ENCODE peak calls at places on chromosomes 2 and 18, in seven cellular contexts. C, P, W, K, V, S and M are unnamed samples.
A peak's percentile ranks its signal among the peaks of the same experiment; 100 is the strongest.

GRCh38 chr18:45284174-45284573 is 331.1 kb upstream of the SLC14A2 start:
- DNase-seq in C (no peak), W (no peak), K (no peak), S (no peak), V (no peak), P (no peak), M (no peak)

GRCh38 chr2:74499269-74499939 is at the start of gene LBX2:
- DNase-seq in P (no peak), V (no peak), C (peak; percentile 47), S (no peak), K (peak; percentile 52), W (no peak), M (no peak)

GRCh38 chr2:15631883-15632282 is 40.2 kb downstream of the DDX1 start:
- DNase-seq in C (no peak), K (no peak), S (no peak), P (no peak), W (no peak), V (no peak), M (no peak)

GRCh38 chr2:144524190-144524957 is 4.5 kb upstream of the ZEB2 start:
- DNase-seq in C (peak; percentile 78), S (peak; percentile 78), V (no peak), K (peak; percentile 45), W (no peak), P (no peak), M (no peak)

GRCh38 chr2:236408786-236409185 is 144.6 kb upstream of the ASB18 start:
- DNase-seq in S (no peak), V (no peak), W (no peak), C (no peak), P (no peak), K (no peak), M (no peak)

GRCh38 chr18:4549164-4549920 is 94.2 kb upstream of the DLGAP1 start:
- DNase-seq in V (no peak), P (no peak), S (no peak), C (no peak), K (no peak), W (no peak), M (no peak)

GRCh38 chr2:149049142-149049541 is 10.6 kb downstream of the LYPD6B start:
- DNase-seq in W (no peak), V (no peak), C (no peak), S (no peak), K (no peak), P (no peak), M (no peak)

GRCh38 chr2:88892207-88892606 is 200.7 kb downstream of the RPIA start:
- DNase-seq in W (no peak), S (no peak), P (no peak), C (no peak), V (no peak), K (no peak), M (no peak)

GRCh38 chr2:22497789-22498188 is 887.2 kb upstream of the KLHL29 start:
- DNase-seq in V (no peak), P (no peak), K (no peak), S (no peak), C (no peak), W (no peak), M (no peak)

GRCh38 chr2:160091381-160091780 is 29.0 kb upstream of the PLA2R1 start:
- DNase-seq in V (peak; percentile 32), K (no peak), W (no peak), S (peak; percentile 14), C (no peak), P (no peak), M (peak; percentile 26)

GRCh38 chr2:231068525-231069222 is 12.0 kb downstream of the PSMD1 start:
- DNase-seq in K (no peak), S (no peak), C (no peak), W (no peak), P (no peak), V (no peak), M (no peak)

GRCh38 chr18:45102863-45103262 is 422.2 kb downstream of the SETBP1 start:
- DNase-seq in S (no peak), C (no peak), K (no peak), V (no peak), W (no peak), P (no peak), M (no peak)

GRCh38 chr2:234422895-234423505 is 73.9 kb downstream of the ARL4C start:
- DNase-seq in S (no peak), C (no peak), W (peak; percentile 64), P (no peak), V (no peak), K (peak; percentile 80), M (no peak)

GRCh38 chr18:55396979-55397378 is 191.0 kb downstream of the TCF4 start:
- DNase-seq in K (no peak), C (no peak), V (no peak), W (no peak), P (no peak), S (no peak), M (no peak)

GRCh38 chr2:60551241-60552095 is 2.0 kb downstream of the BCL11A start:
- DNase-seq in V (no peak), S (no peak), P (no peak), W (no peak), C (peak; percentile 54), K (no peak), M (no peak)

GRCh38 chr2:98416760-98417159 is 27.9 kb upstream of the INPP4A start:
- DNase-seq in C (no peak), K (no peak), S (no peak), V (no peak), W (no peak), P (no peak), M (no peak)

GRCh38 chr2:237180225-237180624 is 94.5 kb downstream of the COPS8 start:
- DNase-seq in V (no peak), W (no peak), P (no peak), K (no peak), C (no peak), S (peak; percentile 54), M (no peak)

GRCh38 chr2:142980246-142981068 is 103.0 kb downstream of the KYNU start:
- DNase-seq in V (no peak), K (no peak), C (peak; percentile 40), W (no peak), S (peak; percentile 76), P (no peak), M (no peak)

GRCh38 chr2:20050104-20050711 is 1.2 kb downstream of the LAPTM4A start:
- DNase-seq in W (peak; percentile 21), V (no peak), P (no peak), K (peak; percentile 46), C (no peak), S (peak; percentile 50), M (no peak)

GRCh38 chr18:33576999-33577687 is 876 bp upstream of the ASXL3 start:
- DNase-seq in W (no peak), P (no peak), S (no peak), V (no peak), C (no peak), K (no peak), M (no peak)

GRCh38 chr2:219167997-219168396 is 1.8 kb downstream of the SLC23A3 start:
- DNase-seq in S (no peak), P (no peak), W (no peak), C (no peak), V (no peak), K (no peak), M (no peak)

GRCh38 chr2:237743561-237744269 is 54.9 kb upstream of the RBM44 start:
- DNase-seq in K (no peak), C (no peak), W (no peak), S (no peak), P (no peak), V (no peak), M (no peak)

GRCh38 chr18:27921904-27922541 is 254.9 kb downstream of the CDH2 start:
- DNase-seq in C (peak; percentile 27), P (no peak), W (no peak), S (no peak), V (peak; percentile 27), K (no peak), M (peak; percentile 39)

GRCh38 chr2:211944572-211944971 is 594.0 kb downstream of the ERBB4 start:
- DNase-seq in W (no peak), C (no peak), S (no peak), V (no peak), P (no peak), K (no peak), M (no peak)

GRCh38 chr2:30422437-30422805 is 24.6 kb upstream of the LCLAT1 start:
- DNase-seq in K (peak; percentile 81), P (peak; percentile 73), C (no peak), S (no peak), V (no peak), W (peak; percentile 37), M (no peak)

GRCh38 chr2:109009920-109010610 is 21.0 kb upstream of the EDAR start:
- DNase-seq in K (no peak), P (no peak), C (no peak), W (no peak), S (no peak), V (no peak), M (peak; percentile 16)

GRCh38 chr2:72924353-72925240 is 7.3 kb downstream of the EMX1 start:
- DNase-seq in S (no peak), P (no peak), C (peak; percentile 15), K (peak; percentile 24), V (no peak), W (no peak), M (no peak)

GRCh38 chr2:160256511-160256910 is 56.4 kb upstream of the ITGB6 start:
- DNase-seq in S (no peak), W (no peak), P (no peak), K (no peak), V (no peak), C (no peak), M (no peak)

GRCh38 chr2:46737577-46737976 is 178.0 kb downstream of the MCFD2 start:
- DNase-seq in C (no peak), K (no peak), P (no peak), S (no peak), W (no peak), V (no peak), M (no peak)

GRCh38 chr18:65436430-65436829 is 314.4 kb upstream of the CDH7 start:
- DNase-seq in W (no peak), P (no peak), K (no peak), C (no peak), S (no peak), V (no peak), M (no peak)

GRCh38 chr2:121359170-121359569 is 74.2 kb upstream of the TFCP2L1 start:
- DNase-seq in W (no peak), V (no peak), S (no peak), C (no peak), P (no peak), K (no peak), M (no peak)

GRCh38 chr2:16243411-16243996 is 303.2 kb downstream of the MYCN start:
- DNase-seq in S (no peak), P (no peak), W (no peak), V (no peak), C (no peak), K (no peak), M (no peak)

GRCh38 chr2:186780701-186781316 is 68.2 kb downstream of the ZSWIM2 start:
- DNase-seq in P (no peak), C (peak; percentile 51), W (no peak), S (peak; percentile 11), V (no peak), K (no peak), M (no peak)

GRCh38 chr18:31954349-31954748 is 11.4 kb upstream of the TRAPPC8 start:
- DNase-seq in K (no peak), P (no peak), W (no peak), S (peak; percentile 29), C (no peak), V (no peak), M (no peak)

GRCh38 chr18:62131305-62131909 is 55.4 kb downstream of the PIGN start:
- DNase-seq in W (peak; percentile 41), C (peak; percentile 75), K (peak; percentile 74), V (peak; percentile 4), S (peak; percentile 55), P (peak; percentile 25), M (peak; percentile 3)

GRCh38 chr18:26190506-26190905 is 35.7 kb upstream of the TAF4B start:
- DNase-seq in V (no peak), S (no peak), W (no peak), P (peak; percentile 7), C (no peak), K (peak; percentile 69), M (no peak)

GRCh38 chr2:180505203-180505602 is 475.2 kb upstream of the UBE2E3 start:
- DNase-seq in W (no peak), K (no peak), C (no peak), S (no peak), P (no peak), V (no peak), M (no peak)

GRCh38 chr2:128628206-128628605 is 309.5 kb upstream of the HS6ST1 start:
- DNase-seq in V (no peak), W (no peak), C (no peak), K (no peak), P (no peak), S (no peak), M (no peak)